ENCODE peak calls at places on chromosomes 1 and 21, in six cellular contexts. T, Y, I, H, R and K are unnamed samples.

GRCh38 chr1:117368116-117369108 is 1.2 kb downstream of the MAN1A2 start:
- DNase-seq in Y (no peak), I (peak), T (no peak), R (no peak), H (no peak), K (no peak)

GRCh38 chr1:209367031-209367813 is 216.3 kb upstream of the CAMK1G start:
- DNase-seq in I (no peak), H (no peak), Y (no peak), T (no peak), R (no peak), K (no peak)

GRCh38 chr1:232383455-232384074 is 246.4 kb downstream of the SIPA1L2 start:
- DNase-seq in R (no peak), I (no peak), H (no peak), T (no peak), Y (no peak), K (no peak)

GRCh38 chr1:150931773-150932172 is 5.6 kb downstream of the SETDB1 start:
- DNase-seq in I (no peak), R (no peak), H (no peak), T (no peak), Y (no peak), K (no peak)

GRCh38 chr21:17612023-17612564 is 607 bp downstream of the BTG3 start:
- DNase-seq in T (peak), H (peak), Y (peak), I (peak), R (no peak), K (no peak)

GRCh38 chr1:12300706-12301105 is 70.9 kb downstream of the VPS13D start:
- DNase-seq in I (no peak), H (no peak), R (no peak), Y (no peak), T (no peak), K (no peak)

GRCh38 chr1:107362468-107362867 is 221.6 kb downstream of the NTNG1 start:
- DNase-seq in R (no peak), T (no peak), I (no peak), Y (no peak), H (no peak), K (peak)

GRCh38 chr1:41840592-41841246 is 78.0 kb downstream of the HIVEP3 start:
- DNase-seq in T (no peak), I (no peak), H (no peak), Y (no peak), R (no peak), K (no peak)

GRCh38 chr1:172322219-172323061 is 98.0 kb upstream of the C1orf105 start:
- DNase-seq in R (peak), I (no peak), Y (peak), T (peak), H (no peak), K (no peak)

GRCh38 chr1:244340396-244340795 is 111.3 kb downstream of the ADSS2 start:
- DNase-seq in T (no peak), Y (no peak), I (peak), R (no peak), H (no peak), K (no peak)

GRCh38 chr1:16925635-16926490 is 4.1 kb downstream of the CROCC start:
- DNase-seq in I (no peak), T (no peak), H (no peak), R (no peak), Y (no peak), K (no peak)

GRCh38 chr1:245614986-245615385 is 460.2 kb downstream of the KIF26B start:
- DNase-seq in H (no peak), R (no peak), I (no peak), Y (no peak), T (no peak), K (no peak)

GRCh38 chr1:215119719-215120118 is 37.2 kb downstream of the KCNK2 start:
- DNase-seq in Y (no peak), I (no peak), H (no peak), R (no peak), T (no peak), K (no peak)

GRCh38 chr1:39170731-39171375 is 33.6 kb upstream of the MACF1 start:
- DNase-seq in Y (peak), I (no peak), R (no peak), T (no peak), H (no peak), K (no peak)

GRCh38 chr1:237748192-237748591 is 142.5 kb downstream of the ZP4 start:
- DNase-seq in R (no peak), Y (no peak), I (no peak), H (no peak), T (no peak), K (no peak)

GRCh38 chr1:156488566-156489165 is 11.9 kb downstream of the MEF2D start:
- DNase-seq in I (no peak), T (no peak), R (no peak), Y (no peak), H (peak), K (peak)

GRCh38 chr1:228334954-228335353 is 71.7 kb downstream of the TRIM11 start:
- DNase-seq in I (no peak), H (no peak), T (no peak), Y (no peak), R (no peak), K (no peak)

GRCh38 chr21:45018131-45019075 is 56.0 kb upstream of the ADARB1 start:
- DNase-seq in H (peak), I (no peak), T (peak), R (no peak), Y (no peak), K (no peak)

GRCh38 chr1:25063591-25064416 is 133.7 kb upstream of the RUNX3 start:
- DNase-seq in R (no peak), H (no peak), I (no peak), Y (no peak), T (no peak), K (no peak)

GRCh38 chr1:44723064-44723463 is 7.9 kb downstream of the RNU5D-1 start:
- DNase-seq in I (no peak), H (no peak), Y (no peak), T (no peak), R (no peak), K (no peak)

GRCh38 chr1:204221271-204221670 is 7.5 kb upstream of the GOLT1A start:
- DNase-seq in I (no peak), H (no peak), R (no peak), T (no peak), Y (peak), K (no peak)

GRCh38 chr1:11030865-11031264 is 16.2 kb downstream of the MASP2 start:
- DNase-seq in T (no peak), Y (no peak), H (no peak), R (no peak), I (no peak), K (no peak)

GRCh38 chr1:11051781-11052510 is 4.9 kb upstream of the MASP2 start:
- DNase-seq in H (no peak), I (no peak), T (no peak), R (no peak), Y (no peak), K (no peak)

GRCh38 chr1:112954945-112955677 is 885 bp downstream of the SLC16A1 start:
- DNase-seq in H (peak), Y (peak), R (no peak), I (peak), T (peak), K (no peak)

GRCh38 chr1:228852015-228852414 is 116.7 kb downstream of the RHOU start:
- DNase-seq in I (peak), H (peak), T (no peak), R (no peak), Y (no peak), K (no peak)

GRCh38 chr1:205272541-205272940 is 44.8 kb downstream of the TMCC2 start:
- DNase-seq in R (no peak), Y (no peak), H (no peak), I (no peak), T (no peak), K (no peak)

GRCh38 chr1:33524586-33524985 is 52.1 kb downstream of the ZSCAN20 start:
- DNase-seq in H (no peak), I (no peak), Y (no peak), R (no peak), T (no peak), K (no peak)

GRCh38 chr1:3995141-3995780 is 95.2 kb upstream of the C1orf174 start:
- DNase-seq in I (no peak), Y (no peak), R (no peak), H (no peak), T (no peak), K (no peak)

GRCh38 chr1:181014431-181015257 is 8.0 kb downstream of the STX6 start:
- DNase-seq in R (no peak), I (no peak), T (no peak), H (no peak), Y (no peak), K (no peak)

GRCh38 chr1:29651684-29652665 is 415.7 kb downstream of the PTPRU start:
- DNase-seq in Y (no peak), T (no peak), H (no peak), I (no peak), R (no peak), K (no peak)

GRCh38 chr1:111222308-111223125 is 5.0 kb upstream of the CHI3L2 start:
- DNase-seq in T (peak), R (no peak), I (peak), Y (peak), H (peak), K (no peak)

GRCh38 chr1:231337472-231338269 is at the start of gene EXOC8:
- DNase-seq in H (peak), I (peak), Y (peak), R (peak), T (peak), K (peak)
- TF ChIP-seq CTCF in H (peak), I (no peak), Y (no peak), R (no peak), T (no peak), K (peak)

GRCh38 chr21:14418920-14419319 is 36.0 kb upstream of the HSPA13 start:
- DNase-seq in R (no peak), T (no peak), I (no peak), H (no peak), Y (no peak), K (no peak)
- H3K4me3 ChIP-seq in R (no peak), T (no peak), I (no peak), H (no peak), Y (no peak), K (no peak)

GRCh38 chr1:96842215-96842614 is 120.6 kb downstream of the PTBP2 start:
- DNase-seq in H (no peak), T (no peak), Y (peak), R (no peak), I (no peak), K (no peak)
- TF ChIP-seq CTCF in H (no peak), T (no peak), Y (peak), R (peak), I (no peak), K (peak)

GRCh38 chr1:54453509-54453908 is 47.3 kb upstream of the SSBP3 start:
- DNase-seq in T (no peak), R (no peak), Y (no peak), I (no peak), H (no peak), K (no peak)
- H3K4me3 ChIP-seq in T (no peak), R (no peak), Y (no peak), I (no peak), H (no peak), K (no peak)

GRCh38 chr1:242425232-242425631 is 99.3 kb downstream of the PLD5 start:
- DNase-seq in I (no peak), H (no peak), Y (peak), R (no peak), T (no peak), K (no peak)
- TF ChIP-seq CTCF in I (no peak), H (no peak), Y (peak), R (peak), T (no peak), K (peak)